ENCODE peak calls at places on chromosome 13, in seven cellular contexts. M, H, Y, G, U, Q and C are unnamed samples.

GRCh38 chr13:87089391-87089790 is 581.8 kb upstream of the SLITRK5 start:
- DNase-seq in Y (no peak), U (peak; percentile 82), M (no peak), Q (peak; percentile 11), H (no peak), G (no peak), C (no peak)

GRCh38 chr13:46354143-46355087 is 32.6 kb downstream of the RUBCNL start:
- DNase-seq in H (no peak), M (no peak), G (no peak), Q (no peak), U (peak; percentile 97), Y (no peak), C (no peak)

GRCh38 chr13:59906413-59907027 is 257.2 kb downstream of the DIAPH3 start:
- DNase-seq in U (peak; percentile 26), Y (peak; percentile 11), M (no peak), G (no peak), Q (peak; percentile 46), H (no peak), C (no peak)

GRCh38 chr13:60139272-60139671 is 24.5 kb downstream of the DIAPH3 start:
- DNase-seq in H (no peak), M (no peak), G (no peak), Q (no peak), Y (no peak), U (peak; percentile 70), C (no peak)

GRCh38 chr13:98221234-98221633 is 44.2 kb upstream of the RNF113B start:
- DNase-seq in Q (no peak), G (no peak), M (peak; percentile 93), H (no peak), Y (no peak), U (no peak), C (no peak)

GRCh38 chr13:108036411-108036810 is 178.9 kb downstream of the LIG4 start:
- DNase-seq in G (no peak), M (no peak), Y (no peak), Q (no peak), H (no peak), U (no peak), C (no peak)

GRCh38 chr13:46728777-46729176 is 68.2 kb downstream of the ESD start:
- DNase-seq in H (no peak), G (no peak), U (no peak), M (no peak), Q (peak; percentile 78), Y (peak; percentile 24), C (no peak)

GRCh38 chr13:75514080-75515040 is 23.3 kb downstream of the COMMD6 start:
- DNase-seq in Y (no peak), Q (no peak), M (no peak), G (no peak), H (no peak), U (peak; percentile 42), C (no peak)

GRCh38 chr13:111859361-111860105 is 207.4 kb upstream of the SOX1 start:
- DNase-seq in U (no peak), Q (no peak), Y (no peak), M (peak; percentile 11), H (no peak), G (no peak), C (no peak)

GRCh38 chr13:46504036-46504435 is 48.9 kb upstream of the LRCH1 start:
- DNase-seq in G (no peak), M (no peak), Q (no peak), Y (no peak), U (no peak), H (no peak), C (no peak)

GRCh38 chr13:31595568-31595967 is 143.8 kb upstream of the RXFP2 start:
- DNase-seq in M (no peak), H (no peak), U (no peak), Y (no peak), Q (no peak), G (no peak), C (no peak)

GRCh38 chr13:27258637-27259377 is 7.4 kb downstream of the RPL21 start:
- DNase-seq in M (no peak), G (no peak), U (no peak), H (no peak), Y (no peak), Q (no peak), C (no peak)

GRCh38 chr13:26247608-26248007 is 6.3 kb upstream of the CDK8 start:
- DNase-seq in G (no peak), U (no peak), H (no peak), M (no peak), Y (no peak), Q (no peak), C (no peak)

GRCh38 chr13:20271441-20271840 is 39.3 kb upstream of the GJB6 start:
- DNase-seq in Y (no peak), M (no peak), Q (no peak), H (no peak), U (no peak), G (no peak), C (no peak)

GRCh38 chr13:42807866-42808265 is 26.5 kb downstream of the FAM216B start:
- DNase-seq in M (no peak), H (no peak), U (peak; percentile 43), Q (no peak), G (no peak), Y (no peak), C (no peak)

GRCh38 chr13:91946498-91947070 is 548.2 kb downstream of the GPC5 start:
- DNase-seq in M (peak; percentile 68), G (peak; percentile 2), H (no peak), Q (peak; percentile 78), Y (peak; percentile 74), U (peak; percentile 16), C (no peak)

GRCh38 chr13:106038752-106039151 is 496.7 kb downstream of the EFNB2 start:
- DNase-seq in M (no peak), U (peak; percentile 93), Q (no peak), H (no peak), Y (no peak), G (no peak), C (no peak)